ENCODE peak calls at places on chromosomes 3 and 15, in ten cellular contexts. A is ovary, O is WERI-Rb-1, X is BJ, D is transverse colon, I is heart right ventricle, F is colonic mucosa, H is spleen, R is fibroblast of lung, T is body of pancreas. Z is an unnamed sample. For H3K27me3, the result is how much of the 10 kb centered on the place peaks cover.

GRCh38 chr3:42024578-42025387 is 62.9 kb upstream of the ULK4 start:
- DNase-seq in A (no peak), O (no peak), X (no peak), D (no peak), I (no peak), F (no peak), H (no peak), R (no peak), T (no peak), Z (no peak)

GRCh38 chr15:88448991-88449461 is 18.2 kb downstream of the MRPL46 start:
- DNase-seq in A (no peak), O (peak), X (no peak), D (no peak), I (no peak), F (no peak), H (no peak), R (no peak), T (no peak), Z (no peak)

GRCh38 chr3:133083395-133083794 is 45.2 kb downstream of the TMEM108 start:
- DNase-seq in A (no peak), O (no peak), X (no peak), D (no peak), I (no peak), F (no peak), H (no peak), R (no peak), T (no peak), Z (no peak)

GRCh38 chr3:96959902-96960596 is 145.7 kb downstream of the EPHA6 start:
- DNase-seq in A (no peak), O (no peak), X (no peak), D (no peak), I (no peak), F (no peak), H (no peak), R (no peak), T (no peak), Z (no peak)

GRCh38 chr3:20288050-20288449 is 102.0 kb upstream of the SGO1 start:
- DNase-seq in A (no peak), O (no peak), X (no peak), D (no peak), I (no peak), F (no peak), H (no peak), R (no peak), T (no peak), Z (no peak)

GRCh38 chr15:81752149-81752942 is 293.5 kb downstream of the MEX3B start:
- DNase-seq in A (no peak), O (peak), X (no peak), D (peak), I (peak), F (peak), H (no peak), R (peak), T (peak), Z (peak)

GRCh38 chr3:157130138-157130880 is 29.6 kb downstream of the CCNL1 start:
- DNase-seq in A (peak), O (peak), X (no peak), D (peak), I (peak), F (peak), H (peak), R (peak), T (peak), Z (peak)

GRCh38 chr3:146160233-146160963 is 586 bp downstream of the PLOD2 start:
- DNase-seq in A (peak), O (peak), X (no peak), D (peak), I (peak), F (peak), H (no peak), R (peak), T (peak), Z (peak)

GRCh38 chr3:149448331-149448831 is 26.1 kb upstream of the TM4SF4 start:
- DNase-seq in A (no peak), O (no peak), X (peak), D (no peak), I (no peak), F (no peak), H (no peak), R (peak), T (no peak), Z (no peak)

GRCh38 chr15:55289573-55290360 is at the start of gene RAB27A:
- DNase-seq in A (peak), O (peak), X (no peak), D (peak), I (peak), F (peak), H (peak), R (peak), T (peak), Z (peak)

GRCh38 chr3:190252080-190252479 is 70.2 kb downstream of the CLDN1 start:
- DNase-seq in A (no peak), O (no peak), X (peak), D (no peak), I (no peak), F (no peak), H (no peak), R (peak), T (no peak), Z (no peak)

GRCh38 chr15:78402056-78402610 is 35.9 kb upstream of the IREB2 start:
- DNase-seq in A (no peak), O (no peak), X (no peak), D (no peak), I (no peak), F (no peak), H (no peak), R (no peak), T (no peak), Z (no peak)

GRCh38 chr15:39787479-39787878 is 4.8 kb upstream of the FSIP1 start:
- DNase-seq in A (no peak), O (no peak), X (no peak), D (no peak), I (no peak), F (no peak), H (no peak), R (no peak), T (no peak), Z (no peak)

GRCh38 chr3:113263020-113263419 is 51.7 kb downstream of the BOC start:
- DNase-seq in A (no peak), O (no peak), X (no peak), D (no peak), I (no peak), F (no peak), H (no peak), R (no peak), T (no peak), Z (no peak)

GRCh38 chr3:39808467-39809180 is 785 bp upstream of the MYRIP start:
- DNase-seq in A (peak), O (peak), X (no peak), D (no peak), I (peak), F (peak), H (no peak), R (no peak), T (peak), Z (no peak)

GRCh38 chr3:53288214-53288613 is 32.4 kb upstream of the TKT start:
- DNase-seq in A (no peak), O (no peak), X (no peak), D (no peak), I (no peak), F (no peak), H (no peak), R (no peak), T (no peak), Z (no peak)

GRCh38 chr3:149895339-149895738 is 75.4 kb downstream of the PFN2 start:
- DNase-seq in A (no peak), O (no peak), X (no peak), D (no peak), I (no peak), F (no peak), H (no peak), R (no peak), T (no peak), Z (no peak)

GRCh38 chr3:135915206-135915605 is 50.3 kb upstream of the PPP2R3A start:
- DNase-seq in A (no peak), O (no peak), X (no peak), D (no peak), I (no peak), F (no peak), H (no peak), R (no peak), T (no peak), Z (no peak)

GRCh38 chr15:100111103-100112060 is 230.4 kb downstream of the ADAMTS17 start:
- DNase-seq in A (no peak), O (no peak), X (no peak), D (peak), I (peak), F (peak), H (peak), R (peak), T (no peak), Z (peak)

GRCh38 chr3:168847293-168847883 is 751.7 kb upstream of the GOLIM4 start:
- DNase-seq in A (no peak), O (peak), X (no peak), D (no peak), I (peak), F (no peak), H (no peak), R (peak), T (peak), Z (no peak)

GRCh38 chr15:39687965-39688364 is 94.7 kb downstream of the FSIP1 start:
- DNase-seq in A (no peak), O (no peak), X (no peak), D (no peak), I (no peak), F (no peak), H (no peak), R (no peak), T (no peak), Z (no peak)

GRCh38 chr15:67024322-67024997 is 40.9 kb upstream of the SMAD3 start:
- DNase-seq in A (peak), O (no peak), X (peak), D (peak), I (peak), F (peak), H (no peak), R (peak), T (peak), Z (peak)

GRCh38 chr15:40918799-40919392 is 10.2 kb upstream of the DLL4 start:
- DNase-seq in A (no peak), O (no peak), X (no peak), D (no peak), I (no peak), F (no peak), H (peak), R (no peak), T (no peak), Z (no peak)

GRCh38 chr3:16309558-16309957 is 44.5 kb downstream of the OXNAD1 start:
- DNase-seq in A (no peak), O (no peak), X (peak), D (no peak), I (no peak), F (peak), H (no peak), R (peak), T (no peak), Z (no peak)

GRCh38 chr3:140832883-140833282 is 108.8 kb upstream of the SLC25A36 start:
- DNase-seq in A (no peak), O (no peak), X (no peak), D (no peak), I (no peak), F (no peak), H (no peak), R (no peak), T (no peak), Z (no peak)
- H3K27me3 ChIP-seq in A (under half), O (under half), X (under half), D (under half), I (under half), F (under half), H (under half), R (under half), T (under half), Z (under half)

GRCh38 chr3:8646313-8646938 is 1.8 kb upstream of the SSUH2 start:
- DNase-seq in A (no peak), O (no peak), X (no peak), D (no peak), I (no peak), F (no peak), H (peak), R (no peak), T (no peak), Z (no peak)

GRCh38 chr3:8644748-8645390 is at the start of gene SSUH2:
- DNase-seq in A (no peak), O (no peak), X (no peak), D (no peak), I (no peak), F (no peak), H (peak), R (no peak), T (no peak), Z (peak)

GRCh38 chr3:8647137-8647970 is 2.8 kb upstream of the SSUH2 start:
- DNase-seq in A (no peak), O (no peak), X (no peak), D (no peak), I (no peak), F (no peak), H (peak), R (no peak), T (no peak), Z (peak)

GRCh38 chr3:8643693-8644365 is 769 bp downstream of the SSUH2 start:
- DNase-seq in A (no peak), O (no peak), X (no peak), D (no peak), I (no peak), F (no peak), H (peak), R (no peak), T (no peak), Z (no peak)

GRCh38 chr3:8645717-8646116 is 1.1 kb upstream of the SSUH2 start:
- DNase-seq in A (no peak), O (no peak), X (no peak), D (no peak), I (no peak), F (no peak), H (no peak), R (no peak), T (no peak), Z (no peak)
- H3K27me3 ChIP-seq in A (under half), O (under half), X (under half), D (under half), I (under half), F (under half), H (under half), R (under half), T (under half), Z (under half)

DNA sequence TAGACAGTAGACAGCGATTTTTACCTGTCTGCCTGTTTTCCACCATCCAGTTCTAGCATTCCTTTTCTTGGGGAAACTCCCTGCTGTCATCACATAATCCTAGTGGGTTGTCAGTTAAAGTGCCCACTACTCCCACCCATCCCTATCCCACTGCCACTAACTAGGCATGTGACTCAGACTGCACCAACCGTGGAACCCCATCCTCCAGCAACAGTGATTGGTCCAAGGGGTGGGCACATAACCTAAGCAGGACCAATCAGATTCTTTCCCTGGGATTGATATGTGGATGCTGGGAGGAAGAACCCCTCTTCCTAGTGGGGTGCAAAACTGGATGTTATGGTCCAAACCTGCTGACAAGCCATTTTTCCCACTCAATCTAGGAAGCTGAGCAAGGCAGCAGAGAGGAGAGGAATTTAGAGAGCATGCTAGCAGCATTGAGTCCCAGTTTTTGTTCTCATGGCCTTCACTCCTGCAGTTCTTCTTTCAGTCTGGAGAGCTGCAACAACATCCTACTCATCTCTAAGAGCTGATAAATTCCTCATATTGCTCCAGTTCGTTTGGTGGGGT is 3.9 kb upstream of the INSYN1 start:
- DNase-seq in A (no peak), O (no peak), X (no peak), D (no peak), I (no peak), F (no peak), H (no peak), R (no peak), T (no peak), Z (no peak)
- H3K27me3 ChIP-seq in A (under half), O (under half), X (under half), D (half or more), I (under half), F (under half), H (half or more), R (under half), T (under half), Z (half or more)

GRCh38 chr3:11145888-11146287 is 8.4 kb upstream of the HRH1 start:
- DNase-seq in A (no peak), O (no peak), X (peak), D (no peak), I (no peak), F (no peak), H (no peak), R (peak), T (no peak), Z (no peak)

GRCh38 chr3:11150256-11150655 is 4.0 kb upstream of the HRH1 start:
- DNase-seq in A (no peak), O (no peak), X (no peak), D (no peak), I (no peak), F (no peak), H (no peak), R (no peak), T (no peak), Z (peak)

GRCh38 chr3:11143476-11143875 is 10.8 kb upstream of the HRH1 start:
- DNase-seq in A (no peak), O (no peak), X (no peak), D (no peak), I (no peak), F (no peak), H (no peak), R (peak), T (no peak), Z (no peak)

GRCh38 chr3:11144996-11145395 is 9.3 kb upstream of the HRH1 start:
- DNase-seq in A (no peak), O (no peak), X (no peak), D (no peak), I (no peak), F (no peak), H (no peak), R (no peak), T (no peak), Z (peak)

DNA sequence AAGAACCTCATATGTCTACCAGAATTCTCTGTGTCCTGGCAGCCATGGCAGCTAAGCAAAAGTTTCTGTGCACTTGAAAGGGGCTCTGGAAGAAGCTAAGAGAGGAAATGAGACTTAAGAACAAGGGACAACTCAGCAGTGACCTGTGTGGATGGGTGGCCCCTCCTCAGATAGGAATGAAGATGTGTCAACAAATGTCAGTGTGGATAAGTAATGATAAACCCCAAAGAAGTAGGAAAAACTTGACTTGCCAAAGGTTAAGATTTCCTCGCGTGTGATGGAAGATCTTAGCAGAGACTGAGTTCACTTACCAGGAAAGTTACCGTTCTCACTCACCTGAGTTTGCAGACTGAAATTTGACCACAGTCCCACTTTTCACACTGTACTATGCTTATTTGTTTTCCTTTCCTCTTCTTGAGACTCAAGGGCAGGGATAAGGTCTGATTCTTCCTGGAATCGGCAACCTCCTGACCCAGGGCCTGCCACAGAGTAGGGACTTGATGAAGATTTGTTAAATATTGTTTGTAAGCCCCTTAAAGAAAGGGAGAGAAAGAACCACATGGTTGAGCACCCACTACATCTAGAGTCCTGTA is 7.4 kb upstream of the HRH1 start:
- DNase-seq in A (no peak), O (no peak), X (no peak), D (no peak), I (no peak), F (no peak), H (no peak), R (no peak), T (no peak), Z (no peak)
- H3K27me3 ChIP-seq in A (under half), O (under half), X (under half), D (under half), I (under half), F (under half), H (under half), R (under half), T (under half), Z (under half)

GRCh38 chr3:43893721-43894120 is 203.0 kb downstream of the ABHD5 start:
- DNase-seq in A (no peak), O (no peak), X (no peak), D (no peak), I (no peak), F (no peak), H (no peak), R (peak), T (no peak), Z (no peak)

GRCh38 chr3:43892535-43892934 is 201.8 kb downstream of the ABHD5 start:
- DNase-seq in A (no peak), O (no peak), X (no peak), D (no peak), I (no peak), F (no peak), H (no peak), R (no peak), T (no peak), Z (no peak)

GRCh38 chr3:43895573-43895972 is 204.8 kb downstream of the ABHD5 start:
- DNase-seq in A (no peak), O (no peak), X (no peak), D (no peak), I (no peak), F (no peak), H (no peak), R (no peak), T (no peak), Z (no peak)

GRCh38 chr3:43892061-43892460 is 201.3 kb downstream of the ABHD5 start:
- DNase-seq in A (no peak), O (no peak), X (no peak), D (no peak), I (no peak), F (no peak), H (no peak), R (no peak), T (no peak), Z (no peak)

GRCh38 chr3:43894176-43895049 is 203.7 kb downstream of the ABHD5 start:
- DNase-seq in A (peak), O (no peak), X (no peak), D (peak), I (peak), F (peak), H (peak), R (peak), T (peak), Z (peak)
- H3K27me3 ChIP-seq in A (under half), O (under half), X (under half), D (half or more), I (under half), F (under half), H (half or more), R (under half), T (under half), Z (under half)

DNA sequence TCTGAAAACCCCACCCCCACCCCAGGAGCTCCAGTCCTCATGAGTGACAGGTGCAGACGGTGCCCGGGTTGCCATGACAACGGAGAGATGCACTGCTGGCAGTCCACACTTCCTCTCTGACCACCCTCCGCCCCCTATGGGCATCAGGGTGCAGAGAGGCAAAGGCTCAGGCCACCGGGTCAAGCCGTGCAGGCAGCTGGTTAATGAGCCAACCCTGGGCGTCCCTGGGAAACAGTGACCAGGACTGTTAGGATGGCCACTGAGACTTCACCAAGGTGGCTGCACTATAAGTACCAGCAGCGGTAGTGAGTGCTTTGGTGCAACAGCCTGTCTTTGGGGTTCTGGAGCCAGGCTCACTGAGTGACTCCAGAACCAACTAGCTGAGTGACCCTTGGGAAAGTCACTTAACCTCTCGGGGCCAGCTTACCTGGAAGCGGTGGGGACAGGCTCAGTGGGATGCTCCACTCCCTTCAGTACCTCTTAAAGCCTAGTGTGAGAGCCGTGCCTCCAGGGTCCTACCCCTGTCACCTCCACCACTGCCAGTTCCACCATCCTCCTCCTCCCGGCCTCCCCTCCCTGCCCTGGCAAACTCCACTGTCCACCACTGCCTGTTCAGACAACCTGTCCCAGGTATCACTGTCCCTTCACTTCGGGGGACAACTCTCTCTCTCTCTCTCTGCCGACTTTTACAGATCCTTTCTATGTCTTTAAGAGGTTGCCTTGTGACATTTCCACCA is 121.0 kb upstream of the PRR20G start:
- DNase-seq in A (no peak), O (no peak), X (no peak), D (no peak), I (peak), F (peak), H (peak), R (no peak), T (no peak), Z (no peak)
- H3K27me3 ChIP-seq in A (under half), O (under half), X (under half), D (under half), I (under half), F (under half), H (under half), R (under half), T (under half), Z (half or more)

GRCh38 chr3:181712505-181713299 is 977 bp downstream of the SOX2 start:
- DNase-seq in A (no peak), O (peak), X (no peak), D (no peak), I (no peak), F (no peak), H (peak), R (peak), T (no peak), Z (no peak)
- H3K27me3 ChIP-seq in A (under half), O (half or more), X (under half), D (half or more), I (half or more), F (half or more), H (half or more), R (under half), T (half or more), Z (under half)

GRCh38 chr15:69661871-69662667 is 209.5 kb downstream of the RPLP1 start:
- DNase-seq in A (no peak), O (no peak), X (no peak), D (no peak), I (no peak), F (no peak), H (no peak), R (no peak), T (no peak), Z (no peak)
- H3K27me3 ChIP-seq in A (under half), O (under half), X (under half), D (under half), I (under half), F (under half), H (under half), R (under half), T (under half), Z (under half)

Z was measured in tibial artery.